ENCODE peak calls at places on chromosomes 4 and X, in ten cellular contexts. D, J, E, L, B, Q, U, O, C and I are unnamed samples.

GRCh38 chr4:138961687-138962086 is 53.9 kb upstream of the NOCT start:
- DNase-seq in D (no peak), J (no peak), E (no peak), L (no peak), B (no peak), Q (no peak), U (no peak), O (no peak), C (no peak), I (no peak)

GRCh38 chr4:184170996-184171395 is 46.7 kb downstream of the ENPP6 start:
- DNase-seq in D (no peak), J (no peak), E (no peak), L (peak), B (peak), Q (no peak), U (peak), O (no peak), C (no peak), I (no peak)

GRCh38 chr4:64230709-64231310 is 178.4 kb downstream of the TECRL start:
- DNase-seq in D (peak), J (no peak), E (no peak), L (peak), B (peak), Q (no peak), U (no peak), O (no peak), C (no peak), I (no peak)

GRCh38 chrX:16711219-16712115 is 1.0 kb downstream of the CTPS2 start:
- DNase-seq in D (no peak), J (no peak), E (no peak), L (peak), B (no peak), Q (no peak), U (no peak), O (no peak), C (peak), I (no peak)

GRCh38 chr4:154073107-154073817 is 284.4 kb upstream of the SFRP2 start:
- DNase-seq in D (no peak), J (peak), E (no peak), L (no peak), B (peak), Q (no peak), U (peak), O (no peak), C (no peak), I (no peak)

GRCh38 chrX:74467656-74468055 is 46.4 kb downstream of the SLC16A2 start:
- DNase-seq in D (no peak), J (no peak), E (no peak), L (no peak), B (no peak), Q (no peak), U (no peak), O (no peak), C (no peak), I (no peak)

GRCh38 chrX:48918303-48918643 is 551 bp downstream of the PIM2 start:
- DNase-seq in D (no peak), J (no peak), E (no peak), L (no peak), B (no peak), Q (no peak), U (no peak), O (no peak), C (no peak), I (no peak)

GRCh38 chrX:155896512-155896911 is 15.4 kb downstream of the VAMP7 start:
- DNase-seq in D (no peak), J (no peak), E (no peak), L (no peak), B (no peak), Q (no peak), U (no peak), O (no peak), C (no peak), I (no peak)

GRCh38 chrX:129737921-129738320 is 858 bp upstream of the XPNPEP2 start:
- DNase-seq in D (no peak), J (no peak), E (no peak), L (no peak), B (peak), Q (no peak), U (peak), O (no peak), C (no peak), I (no peak)

GRCh38 chr4:2785613-2786012 is 7.3 kb upstream of the SH3BP2 start:
- DNase-seq in D (no peak), J (peak), E (no peak), L (peak), B (no peak), Q (no peak), U (no peak), O (no peak), C (peak), I (peak)

GRCh38 chrX:132594129-132594528 is 105.3 kb upstream of the MBNL3 start:
- DNase-seq in D (no peak), J (no peak), E (no peak), L (no peak), B (no peak), Q (no peak), U (no peak), O (no peak), C (no peak), I (no peak)

GRCh38 chrX:9566150-9566621 is 101.3 kb downstream of the TBL1X start:
- DNase-seq in D (no peak), J (peak), E (no peak), L (no peak), B (peak), Q (peak), U (peak), O (no peak), C (no peak), I (peak)

GRCh38 chr4:123430031-123430430 is 33.4 kb downstream of the SPRY1 start:
- DNase-seq in D (no peak), J (peak), E (no peak), L (no peak), B (no peak), Q (no peak), U (no peak), O (no peak), C (no peak), I (no peak)

GRCh38 chr4:155077860-155078259 is 130.6 kb upstream of the NPY2R start:
- DNase-seq in D (no peak), J (no peak), E (no peak), L (peak), B (no peak), Q (no peak), U (no peak), O (no peak), C (no peak), I (no peak)

GRCh38 chrX:29872831-29873230 is 342.5 kb upstream of the MAGEB2 start:
- DNase-seq in D (peak), J (no peak), E (no peak), L (no peak), B (no peak), Q (no peak), U (no peak), O (no peak), C (no peak), I (no peak)

GRCh38 chr4:143344011-143344410 is 7.3 kb downstream of the GAB1 start:
- DNase-seq in D (peak), J (no peak), E (no peak), L (no peak), B (peak), Q (no peak), U (no peak), O (no peak), C (no peak), I (no peak)

GRCh38 chr4:145554691-145555090 is 64.5 kb upstream of the MMAA start:
- DNase-seq in D (no peak), J (no peak), E (no peak), L (no peak), B (no peak), Q (no peak), U (no peak), O (peak), C (no peak), I (no peak)

GRCh38 chr4:185896832-185897475 is 85.0 kb upstream of the SORBS2 start:
- DNase-seq in D (no peak), J (no peak), E (no peak), L (no peak), B (no peak), Q (no peak), U (no peak), O (no peak), C (no peak), I (no peak)

GRCh38 chr4:175745340-175745739 is 66.7 kb downstream of the GPM6A start:
- DNase-seq in D (no peak), J (no peak), E (no peak), L (no peak), B (no peak), Q (no peak), U (no peak), O (no peak), C (no peak), I (no peak)

GRCh38 chr4:101968364-101968763 is 177.8 kb downstream of the BANK1 start:
- DNase-seq in D (no peak), J (no peak), E (no peak), L (no peak), B (no peak), Q (no peak), U (no peak), O (no peak), C (no peak), I (no peak)

GRCh38 chr4:121764303-121764701 is 662 bp downstream of the SMIM43 start:
- DNase-seq in D (no peak), J (no peak), E (no peak), L (no peak), B (no peak), Q (no peak), U (no peak), O (no peak), C (no peak), I (no peak)

GRCh38 chrX:133544105-133544504 is 128.8 kb upstream of the GPC4 start:
- DNase-seq in D (no peak), J (no peak), E (no peak), L (no peak), B (peak), Q (no peak), U (peak), O (no peak), C (no peak), I (no peak)

GRCh38 chr4:7333801-7334421 is 100.8 kb downstream of the PSAPL1 start:
- DNase-seq in D (no peak), J (no peak), E (no peak), L (no peak), B (peak), Q (no peak), U (no peak), O (no peak), C (no peak), I (no peak)

GRCh38 chr4:16862688-16863087 is 35.8 kb downstream of the LDB2 start:
- DNase-seq in D (no peak), J (no peak), E (no peak), L (no peak), B (no peak), Q (no peak), U (no peak), O (no peak), C (no peak), I (no peak)

GRCh38 chr4:169263791-169264392 is 6.9 kb downstream of the SH3RF1 start:
- DNase-seq in D (no peak), J (no peak), E (no peak), L (no peak), B (no peak), Q (no peak), U (no peak), O (no peak), C (no peak), I (peak)

GRCh38 chr4:180664766-180665368 is 1578.3 kb upstream of the TENM3 start:
- DNase-seq in D (peak), J (peak), E (no peak), L (peak), B (peak), Q (peak), U (peak), O (peak), C (peak), I (no peak)

GRCh38 chr4:159108124-159108523 is 5.2 kb downstream of the RAPGEF2 start:
- DNase-seq in D (no peak), J (no peak), E (no peak), L (no peak), B (no peak), Q (no peak), U (no peak), O (no peak), C (no peak), I (no peak)

GRCh38 chr4:66921433-66921832 is 623.9 kb downstream of the CENPC start:
- DNase-seq in D (no peak), J (no peak), E (no peak), L (no peak), B (no peak), Q (no peak), U (no peak), O (no peak), C (no peak), I (no peak)

GRCh38 chrX:154372612-154373022 is 1.8 kb downstream of the FLNA start:
- DNase-seq in D (no peak), J (peak), E (no peak), L (no peak), B (no peak), Q (peak), U (peak), O (no peak), C (peak), I (no peak)

GRCh38 chr4:107862658-107863057 is 37.9 kb downstream of the SGMS2 start:
- DNase-seq in D (no peak), J (peak), E (no peak), L (no peak), B (peak), Q (peak), U (no peak), O (no peak), C (no peak), I (no peak)

GRCh38 chr4:109691411-109691920 is 11.8 kb downstream of the CASP6 start:
- DNase-seq in D (no peak), J (no peak), E (no peak), L (no peak), B (no peak), Q (no peak), U (no peak), O (no peak), C (no peak), I (no peak)

GRCh38 chr4:5385741-5386251 is 322.6 kb downstream of the EVC2 start:
- DNase-seq in D (no peak), J (no peak), E (no peak), L (no peak), B (no peak), Q (no peak), U (no peak), O (no peak), C (no peak), I (no peak)

GRCh38 chr4:56410247-56410646 is 23.0 kb upstream of the AASDH start:
- DNase-seq in D (peak), J (peak), E (no peak), L (peak), B (peak), Q (peak), U (peak), O (peak), C (no peak), I (no peak)